ENCODE peak calls at places on chromosomes 12 and 14, in five cellular contexts. C is IMR-90, H is H9, D is mesenchymal stem cell, Q is neuronal stem cell. M is an unnamed sample. For H3K4me1, the result is how much of the 10 kb centered on the place peaks cover.

GRCh38 chr12:46269429-46270241 is 792 bp upstream of the SLC38A1 start:
- DNase-seq in C (no peak), H (peak), D (peak), Q (no peak), M (peak)

GRCh38 chr12:75890141-75890540 is 141.4 kb downstream of the PHLDA1 start:
- DNase-seq in C (peak), H (no peak), D (peak), Q (no peak), M (no peak)

GRCh38 chr12:106088246-106089200 is 50.2 kb downstream of the NUAK1 start:
- DNase-seq in C (no peak), H (no peak), D (no peak), Q (no peak), M (no peak)

GRCh38 chr14:33790996-33791395 is 159.9 kb downstream of the EGLN3 start:
- DNase-seq in C (no peak), H (no peak), D (no peak), Q (no peak), M (no peak)

GRCh38 chr12:52969828-52970569 is 21.1 kb downstream of the KRT18 start:
- DNase-seq in C (no peak), H (no peak), D (no peak), Q (no peak), M (no peak)

GRCh38 chr14:99654235-99655000 is 9.5 kb downstream of the HHIPL1 start:
- DNase-seq in C (peak), H (no peak), D (peak), Q (no peak), M (no peak)

GRCh38 chr12:113930249-113930648 is 35.9 kb downstream of the RBM19 start:
- DNase-seq in C (no peak), H (no peak), D (no peak), Q (no peak), M (no peak)

GRCh38 chr12:71780207-71780822 is 25.7 kb downstream of the RAB21 start:
- DNase-seq in C (peak), H (no peak), D (peak), Q (no peak), M (peak)

GRCh38 chr12:8088574-8088973 is 6.5 kb downstream of the NECAP1 start:
- DNase-seq in C (no peak), H (no peak), D (no peak), Q (no peak), M (no peak)

GRCh38 chr12:120015313-120015712 is 26.3 kb downstream of the BICDL1 start:
- DNase-seq in C (no peak), H (no peak), D (no peak), Q (no peak), M (no peak)

GRCh38 chr12:71973687-71974086 is 35.0 kb downstream of the TPH2 start:
- DNase-seq in C (peak), H (no peak), D (no peak), Q (no peak), M (peak)

GRCh38 chr12:53210843-53211242 is 3.8 kb upstream of the ITGB7 start:
- DNase-seq in C (no peak), H (no peak), D (no peak), Q (no peak), M (no peak)

GRCh38 chr14:22200977-22201605 is 387.9 kb downstream of the DAD1 start:
- DNase-seq in C (peak), H (no peak), D (peak), Q (peak), M (peak)

GRCh38 chr12:50546441-50547318 is 41.9 kb downstream of the DIP2B start:
- DNase-seq in C (no peak), H (no peak), D (no peak), Q (no peak), M (peak)

GRCh38 chr12:52865090-52865944 is 16.5 kb upstream of the KRT78 start:
- DNase-seq in C (peak), H (peak), D (peak), Q (peak), M (peak)

GRCh38 chr14:96674121-96674520 is 123.1 kb upstream of the VRK1 start:
- DNase-seq in C (no peak), H (no peak), D (no peak), Q (no peak), M (no peak)

GRCh38 chr12:57535764-57536596 is 11.0 kb downstream of the DCTN2 start:
- DNase-seq in C (no peak), H (no peak), D (no peak), Q (no peak), M (no peak)

GRCh38 chr12:107282628-107283027 is 189.3 kb upstream of the CRY1 start:
- DNase-seq in C (no peak), H (no peak), D (no peak), Q (no peak), M (no peak)

GRCh38 chr12:20370001-20370381 is 1.7 kb downstream of the PDE3A start:
- DNase-seq in C (no peak), H (peak), D (peak), Q (no peak), M (peak)

GRCh38 chr12:106031736-106032135 is 107.0 kb downstream of the NUAK1 start:
- DNase-seq in C (no peak), H (no peak), D (no peak), Q (no peak), M (no peak)

GRCh38 chr12:13164271-13164670 is 32.3 kb upstream of the EMP1 start:
- DNase-seq in C (no peak), H (no peak), D (no peak), Q (no peak), M (no peak)

GRCh38 chr14:104805326-104805678 is 4.4 kb downstream of the ZBTB42 start:
- DNase-seq in C (peak), H (no peak), D (peak), Q (no peak), M (no peak)

GRCh38 chr12:77943466-77943865 is 112.8 kb downstream of the NAV3 start:
- DNase-seq in C (peak), H (no peak), D (peak), Q (no peak), M (peak)

GRCh38 chr12:105601158-105601557 is 270.7 kb downstream of the C12orf75 start:
- DNase-seq in C (peak), H (no peak), D (peak), Q (no peak), M (no peak)

GRCh38 chr12:16593546-16593945 is 12.4 kb downstream of the LMO3 start:
- DNase-seq in C (no peak), H (no peak), D (no peak), Q (no peak), M (no peak)

GRCh38 chr12:57085999-57086950 is 2.6 kb upstream of the NAB2 start:
- DNase-seq in C (peak), H (peak), D (peak), Q (peak), M (peak)

GRCh38 chr14:76880432-76880831 is 54.2 kb downstream of the LRRC74A start:
- DNase-seq in C (no peak), H (no peak), D (no peak), Q (no peak), M (no peak)

GRCh38 chr12:107236824-107237467 is 143.6 kb upstream of the CRY1 start:
- DNase-seq in C (peak), H (no peak), D (no peak), Q (no peak), M (peak)

GRCh38 chr12:131764738-131765137 is 53.8 kb downstream of the SFSWAP start:
- DNase-seq in C (no peak), H (no peak), D (no peak), Q (no peak), M (no peak)

GRCh38 chr12:57609091-57609780 is 2.0 kb upstream of the ARHGEF25 start:
- DNase-seq in C (no peak), H (peak), D (no peak), Q (no peak), M (peak)

GRCh38 chr12:6964605-6965025 is 5.8 kb downstream of the PHB2 start:
- DNase-seq in C (no peak), H (no peak), D (no peak), Q (no peak), M (no peak)

GRCh38 chr12:32089156-32089950 is 17.3 kb upstream of the BICD1 start:
- DNase-seq in C (no peak), H (peak), D (no peak), Q (no peak), M (peak)

GRCh38 chr14:35147186-35147585 is 24.8 kb downstream of the PRORP start:
- DNase-seq in C (no peak), H (no peak), D (no peak), Q (no peak), M (no peak)

GRCh38 chr14:24241829-24242443 is 487 bp downstream of the TINF2 start:
- DNase-seq in C (peak), H (peak), D (peak), Q (no peak), M (peak)

GRCh38 chr14:24351517-24351916 is 11.7 kb upstream of the RIPK3 start:
- DNase-seq in C (peak), H (no peak), D (peak), Q (no peak), M (no peak)

GRCh38 chr12:49335118-49335954 is 1.7 kb downstream of the C1QL4 start:
- DNase-seq in C (no peak), H (no peak), D (no peak), Q (no peak), M (no peak)

GRCh38 chr12:49338830-49339463 is 2.0 kb upstream of the C1QL4 start:
- DNase-seq in C (no peak), H (no peak), D (no peak), Q (no peak), M (no peak)

GRCh38 chr12:49334681-49335080 is 2.3 kb downstream of the C1QL4 start:
- DNase-seq in C (no peak), H (no peak), D (no peak), Q (no peak), M (no peak)

GRCh38 chr12:49335955-49336644 is 888 bp downstream of the C1QL4 start:
- DNase-seq in C (no peak), H (no peak), D (no peak), Q (no peak), M (no peak)

GRCh38 chr12:49336645-49337584 is at the start of gene C1QL4:
- DNase-seq in C (peak), H (peak), D (peak), Q (peak), M (peak)
- H2BK15ac ChIP-seq in C (no peak), H (no peak), D (no peak), Q (peak), M (no peak)

GRCh38 chr12:2957816-2958431 is 1.3 kb upstream of the TEAD4 start:
- DNase-seq in C (no peak), H (no peak), D (no peak), Q (no peak), M (no peak)
- H3K4me1 ChIP-seq in C (under half), H (under half), D (under half), Q (under half), M (under half)

GRCh38 chr12:220946-221550 is 7.1 kb upstream of the SLC6A12 start:
- DNase-seq in C (no peak), H (no peak), D (no peak), Q (no peak), M (no peak)
- H2BK15ac ChIP-seq in C (no peak), H (no peak), D (no peak), Q (peak), M (no peak)

DNA sequence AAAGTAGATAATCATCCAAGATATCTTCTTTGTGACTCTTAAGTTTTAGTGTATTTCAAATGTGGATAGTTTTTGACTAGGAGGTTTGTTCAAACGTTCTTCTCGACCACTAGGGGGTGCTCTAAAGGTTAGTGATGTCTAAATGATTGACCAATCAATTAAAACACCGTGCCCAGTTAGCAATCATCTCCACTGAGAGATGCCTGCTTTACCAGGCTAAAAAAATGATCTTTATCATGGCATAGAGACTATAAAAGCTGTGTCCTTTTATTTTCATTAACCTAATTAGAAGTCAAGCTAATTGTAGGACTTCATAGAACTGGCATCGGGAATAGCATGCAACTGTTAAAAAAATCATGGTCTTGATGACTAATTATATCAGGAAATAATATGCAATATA is 153.9 kb downstream of the PRKCH start:
- DNase-seq in C (peak), H (no peak), D (peak), Q (peak), M (peak)
- H3K4me1 ChIP-seq in C (under half), H (under half), D (under half), Q (under half), M (under half)

DNA sequence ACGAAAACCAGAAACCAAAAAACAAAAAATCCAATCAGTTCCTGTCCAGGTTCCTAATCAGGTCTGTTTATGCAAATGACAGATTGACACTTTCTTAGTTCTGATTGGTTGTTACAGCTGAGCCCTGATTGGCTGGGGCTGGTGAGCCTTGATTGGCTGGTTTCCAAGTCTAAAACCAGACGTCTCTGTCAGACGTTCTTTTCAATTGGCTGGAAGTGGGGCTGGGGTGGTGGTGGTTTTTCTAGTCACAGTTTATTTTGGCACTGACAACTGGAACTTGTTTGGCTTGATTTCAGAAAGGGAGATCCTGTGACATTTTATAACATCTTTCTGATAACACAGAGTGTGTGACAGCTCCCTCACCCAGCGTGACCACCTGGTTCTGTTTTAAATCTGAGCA is 36.1 kb upstream of the PRICKLE1 start:
- DNase-seq in C (no peak), H (no peak), D (no peak), Q (no peak), M (no peak)
- H2BK15ac ChIP-seq in C (no peak), H (no peak), D (no peak), Q (no peak), M (no peak)

M was measured in mesendoderm.